ENCODE peak calls at places on chromosomes 7 and 10, in four cellular contexts. One of them, this sample, is unnamed.

GRCh38 chr10:97116534-97117162 is 69.1 kb downstream of the SLIT1 start:
- DNase-seq in spleen: peak; percentile 61
- DNase-seq in heart left ventricle: no peak
- DNase-seq in esophagus squamous epithelium: no peak
- DNase-seq in this sample: no peak

GRCh38 chr10:93152136-93152535 is 78.4 kb downstream of the CYP26A1 start:
- DNase-seq in esophagus squamous epithelium: no peak
- DNase-seq in spleen: no peak
- DNase-seq in heart left ventricle: no peak
- DNase-seq in this sample: no peak

GRCh38 chr7:147282204-147282603 is 1165.6 kb downstream of the CNTNAP2 start:
- DNase-seq in esophagus squamous epithelium: no peak
- DNase-seq in heart left ventricle: no peak
- DNase-seq in spleen: no peak
- DNase-seq in this sample: no peak

GRCh38 chr7:81693894-81694293 is 76.0 kb downstream of the HGF start:
- DNase-seq in esophagus squamous epithelium: no peak
- DNase-seq in spleen: no peak
- DNase-seq in heart left ventricle: no peak
- DNase-seq in this sample: no peak

GRCh38 chr7:116218051-116218645 is 7.8 kb downstream of the TES start:
- DNase-seq in heart left ventricle: no peak
- DNase-seq in spleen: no peak
- DNase-seq in esophagus squamous epithelium: no peak
- DNase-seq in this sample: peak; percentile 50

GRCh38 chr10:70675496-70676161 is 3.3 kb downstream of the ADAMTS14 start:
- DNase-seq in spleen: no peak
- DNase-seq in heart left ventricle: no peak
- DNase-seq in esophagus squamous epithelium: no peak
- DNase-seq in this sample: no peak

GRCh38 chr7:125480762-125481161 is 551.1 kb upstream of the POT1 start:
- DNase-seq in spleen: no peak
- DNase-seq in heart left ventricle: no peak
- DNase-seq in esophagus squamous epithelium: no peak
- DNase-seq in this sample: no peak

GRCh38 chr10:62814901-62815372 is 1.2 kb downstream of the EGR2 start:
- DNase-seq in heart left ventricle: peak; percentile 35
- DNase-seq in spleen: peak; percentile 88
- DNase-seq in esophagus squamous epithelium: no peak
- DNase-seq in this sample: peak; percentile 54

GRCh38 chr7:146736446-146737190 is 620.0 kb downstream of the CNTNAP2 start:
- DNase-seq in spleen: no peak
- DNase-seq in heart left ventricle: no peak
- DNase-seq in esophagus squamous epithelium: no peak
- DNase-seq in this sample: no peak

GRCh38 chr7:13821152-13821787 is 168.2 kb downstream of the ETV1 start:
- DNase-seq in spleen: no peak
- DNase-seq in heart left ventricle: no peak
- DNase-seq in esophagus squamous epithelium: no peak
- DNase-seq in this sample: no peak

GRCh38 chr10:48606530-48607355 is 1.9 kb upstream of the ARHGAP22 start:
- DNase-seq in heart left ventricle: peak; percentile 59
- DNase-seq in esophagus squamous epithelium: no peak
- DNase-seq in spleen: no peak
- DNase-seq in this sample: no peak
- TF ChIP-seq POLR2A in heart left ventricle: no peak
- TF ChIP-seq POLR2A in esophagus squamous epithelium: no peak
- TF ChIP-seq POLR2A in spleen: no peak
- TF ChIP-seq POLR2A in this sample: no peak

GRCh38 chr10:112209534-112210200 is 26.1 kb upstream of the GPAM start:
- DNase-seq in esophagus squamous epithelium: no peak
- DNase-seq in heart left ventricle: no peak
- DNase-seq in spleen: no peak
- DNase-seq in this sample: no peak

GRCh38 chr10:112210672-112211071 is 27.1 kb upstream of the GPAM start:
- DNase-seq in heart left ventricle: no peak
- DNase-seq in esophagus squamous epithelium: no peak
- DNase-seq in spleen: no peak
- DNase-seq in this sample: no peak

GRCh38 chr10:112203328-112204076 is 19.9 kb upstream of the GPAM start:
- DNase-seq in esophagus squamous epithelium: no peak
- DNase-seq in spleen: no peak
- DNase-seq in heart left ventricle: no peak
- DNase-seq in this sample: no peak

GRCh38 chr10:112208981-112209380 is 25.4 kb upstream of the GPAM start:
- DNase-seq in esophagus squamous epithelium: no peak
- DNase-seq in heart left ventricle: no peak
- DNase-seq in spleen: no peak
- DNase-seq in this sample: no peak

GRCh38 chr10:112208292-112208691 is 24.7 kb upstream of the GPAM start:
- DNase-seq in esophagus squamous epithelium: no peak
- DNase-seq in heart left ventricle: no peak
- DNase-seq in spleen: no peak
- DNase-seq in this sample: no peak
- H3K27ac ChIP-seq in esophagus squamous epithelium: no peak overlapping the region
- H3K27ac ChIP-seq in heart left ventricle: no peak overlapping the region
- H3K27ac ChIP-seq in spleen: no peak overlapping the region
- H3K27ac ChIP-seq in this sample: no peak overlapping the region

GRCh38 chr7:74185016-74185415 is 10.9 kb downstream of the EIF4H start:
- DNase-seq in heart left ventricle: no peak
- DNase-seq in esophagus squamous epithelium: no peak
- DNase-seq in spleen: no peak
- DNase-seq in this sample: no peak
- H3K4me3 ChIP-seq in heart left ventricle: no peak overlapping the region
- H3K4me3 ChIP-seq in esophagus squamous epithelium: no peak overlapping the region
- H3K4me3 ChIP-seq in spleen: no peak overlapping the region
- H3K4me3 ChIP-seq in this sample: no peak overlapping the region

GRCh38 chr10:72260215-72260587 is 13.5 kb upstream of the DDIT4 start:
- DNase-seq in spleen: no peak
- DNase-seq in heart left ventricle: peak; percentile 74
- DNase-seq in esophagus squamous epithelium: no peak
- DNase-seq in this sample: peak; percentile 90
- TF ChIP-seq POLR2A in spleen: no peak
- TF ChIP-seq POLR2A in heart left ventricle: no peak
- TF ChIP-seq POLR2A in esophagus squamous epithelium: no peak
- TF ChIP-seq POLR2A in this sample: no peak

DNA sequence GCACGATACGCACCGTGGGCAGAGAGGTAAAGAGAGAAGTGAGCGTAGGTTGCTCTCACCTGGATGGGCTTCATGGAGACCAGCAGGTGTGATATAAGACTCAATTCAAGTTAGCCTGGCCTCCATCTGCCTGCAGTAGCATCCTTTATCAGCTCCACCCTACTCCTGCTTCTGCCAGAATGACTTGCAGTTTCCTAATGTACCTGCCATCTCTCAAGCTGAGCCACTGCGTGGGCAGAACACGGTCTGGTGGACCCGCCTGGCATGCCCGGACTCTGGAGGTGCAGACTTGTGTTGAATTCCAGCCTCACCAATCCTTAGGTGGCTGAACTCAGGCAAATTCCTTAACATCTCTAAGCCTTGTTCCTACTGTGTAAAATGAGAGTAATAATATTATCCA is 64.3 kb downstream of the STEAP1B start:
- DNase-seq in spleen: no peak
- DNase-seq in heart left ventricle: no peak
- DNase-seq in esophagus squamous epithelium: no peak
- DNase-seq in this sample: no peak
- H3K27ac ChIP-seq in spleen: no peak overlapping the region
- H3K27ac ChIP-seq in heart left ventricle: no peak overlapping the region
- H3K27ac ChIP-seq in esophagus squamous epithelium: no peak overlapping the region
- H3K27ac ChIP-seq in this sample: no peak overlapping the region

GRCh38 chr10:11530806-11531205 is 80.6 kb downstream of the USP6NL start:
- DNase-seq in heart left ventricle: no peak
- DNase-seq in esophagus squamous epithelium: no peak
- DNase-seq in spleen: no peak
- DNase-seq in this sample: no peak

GRCh38 chr10:11535376-11535959 is 76.0 kb downstream of the USP6NL start:
- DNase-seq in spleen: no peak
- DNase-seq in esophagus squamous epithelium: no peak
- DNase-seq in heart left ventricle: no peak
- DNase-seq in this sample: no peak

GRCh38 chr10:11533328-11533781 is 78.1 kb downstream of the USP6NL start:
- DNase-seq in esophagus squamous epithelium: no peak
- DNase-seq in heart left ventricle: no peak
- DNase-seq in spleen: no peak
- DNase-seq in this sample: no peak

GRCh38 chr10:11529276-11529675 is 82.2 kb downstream of the USP6NL start:
- DNase-seq in spleen: no peak
- DNase-seq in heart left ventricle: no peak
- DNase-seq in esophagus squamous epithelium: no peak
- DNase-seq in this sample: no peak

GRCh38 chr10:11532329-11532728 is 79.1 kb downstream of the USP6NL start:
- DNase-seq in heart left ventricle: no peak
- DNase-seq in spleen: no peak
- DNase-seq in esophagus squamous epithelium: no peak
- DNase-seq in this sample: no peak
- H3K4me3 ChIP-seq in heart left ventricle: no peak overlapping the region
- H3K4me3 ChIP-seq in spleen: no peak overlapping the region
- H3K4me3 ChIP-seq in esophagus squamous epithelium: no peak overlapping the region
- H3K4me3 ChIP-seq in this sample: no peak overlapping the region

GRCh38 chr10:6116806-6117205 is 28.0 kb downstream of the RBM17 start:
- DNase-seq in spleen: no peak
- DNase-seq in esophagus squamous epithelium: no peak
- DNase-seq in heart left ventricle: no peak
- DNase-seq in this sample: no peak
- TF ChIP-seq POLR2A in spleen: no peak
- TF ChIP-seq POLR2A in esophagus squamous epithelium: no peak
- TF ChIP-seq POLR2A in heart left ventricle: no peak
- TF ChIP-seq POLR2A in this sample: no peak

GRCh38 chr7:630539-630938 is 96.0 kb upstream of the DNAAF5 start:
- DNase-seq in esophagus squamous epithelium: no peak
- DNase-seq in spleen: peak; percentile 49
- DNase-seq in heart left ventricle: no peak
- DNase-seq in this sample: no peak

GRCh38 chr7:632831-633210 is 93.7 kb upstream of the DNAAF5 start:
- DNase-seq in esophagus squamous epithelium: no peak
- DNase-seq in heart left ventricle: no peak
- DNase-seq in spleen: peak; percentile 63
- DNase-seq in this sample: no peak

GRCh38 chr7:630111-630511 is 96.4 kb upstream of the DNAAF5 start:
- DNase-seq in heart left ventricle: no peak
- DNase-seq in spleen: peak; percentile 59
- DNase-seq in esophagus squamous epithelium: no peak
- DNase-seq in this sample: no peak

GRCh38 chr7:631966-632830 is 94.3 kb upstream of the DNAAF5 start:
- DNase-seq in heart left ventricle: no peak
- DNase-seq in esophagus squamous epithelium: no peak
- DNase-seq in spleen: peak; percentile 61
- DNase-seq in this sample: no peak

DNA sequence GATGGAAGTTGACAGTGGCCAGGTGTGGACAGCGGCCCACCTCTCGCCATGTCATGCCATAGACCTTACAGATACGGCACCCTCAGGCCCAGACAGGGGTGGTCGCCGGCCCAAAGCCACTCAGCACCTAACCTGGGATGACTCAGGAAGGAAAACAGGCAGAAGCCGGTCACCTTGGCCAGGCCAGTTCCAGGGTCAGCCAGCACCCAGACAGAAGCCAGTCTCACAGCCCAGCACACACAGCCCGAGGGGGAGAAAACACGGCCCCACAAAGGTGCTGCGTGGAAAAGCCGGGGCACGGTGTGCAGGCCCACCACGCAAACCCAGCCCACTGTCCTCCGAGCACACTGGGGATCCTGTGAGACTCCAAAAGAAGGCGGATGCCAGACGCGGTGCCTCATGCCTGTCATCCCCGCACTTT is 95.2 kb upstream of the DNAAF5 start:
- DNase-seq in spleen: peak; percentile 62
- DNase-seq in heart left ventricle: no peak
- DNase-seq in esophagus squamous epithelium: no peak
- DNase-seq in this sample: no peak
- H3K27ac ChIP-seq in spleen: no peak overlapping the region
- H3K27ac ChIP-seq in heart left ventricle: no peak overlapping the region
- H3K27ac ChIP-seq in esophagus squamous epithelium: no peak overlapping the region
- H3K27ac ChIP-seq in this sample: no peak overlapping the region

This sample was measured in right lobe of liver.